ENCODE peak calls at places on chromosomes 13 and 19, in nine cellular contexts. O is ascending aorta; P is activated CD8-positive, alpha-beta memory T cell treated with anti-CD3 and anti-CD28 coated beads, Interleukin-2, amount 50 U/mL, for 4 hours; Y is activated CD4-positive, alpha-beta T cell treated with anti-CD3 and anti-CD28 coated beads, Interleukin-2, amount 50 U/mL, for 24 hours; T is neural progenitor cell; Z is activated gamma-delta T cell treated with Interleukin-2 at 50 U/mL for 16 hours; A is dorsolateral prefrontal cortex; N is G401; Q is HEK293T. R is an unnamed sample.

GRCh38 chr13:114128624-114129522 is 3.5 kb downstream of the RASA3 start:
- DNase-seq in T (no peak), O (peak; percentile 90), N (no peak), P (peak; percentile 94), A (no peak), Q (no peak), Y (peak; percentile 73), Z (peak; percentile 88), R (no peak)

GRCh38 chr19:21084343-21084742 is 2.3 kb downstream of the ZNF714 start:
- DNase-seq in N (no peak), Z (no peak), O (no peak), A (no peak), Y (no peak), P (no peak), T (no peak), Q (no peak), R (no peak)

GRCh38 chr13:65914707-65915106 is 1315.4 kb downstream of the PCDH9 start:
- DNase-seq in T (no peak), N (no peak), Q (no peak), O (no peak), Y (no peak), A (no peak), P (no peak), Z (no peak), R (no peak)

GRCh38 chr13:99199541-99200432 is 867 bp upstream of the UBAC2 start:
- DNase-seq in Q (peak; percentile 19), A (peak; percentile 31), P (no peak), O (peak; percentile 75), Y (no peak), N (no peak), T (no peak), Z (no peak), R (no peak)

GRCh38 chr13:80037505-80037888 is 303.4 kb downstream of the SPRY2 start:
- DNase-seq in N (no peak), O (no peak), Z (no peak), P (no peak), Y (no peak), T (no peak), A (peak; percentile 40), Q (no peak), R (no peak)

GRCh38 chr19:7391218-7391670 is 42.5 kb downstream of the ARHGEF18 start:
- DNase-seq in P (no peak), O (no peak), N (no peak), Y (no peak), Q (no peak), A (no peak), Z (no peak), T (no peak), R (no peak)

GRCh38 chr19:49331616-49332055 is 3.6 kb upstream of the CD37 start:
- DNase-seq in Q (peak; percentile 70), N (peak; percentile 55), Y (peak; percentile 26), O (peak; percentile 62), A (peak; percentile 74), P (peak; percentile 47), T (peak; percentile 64), Z (peak; percentile 31), R (no peak)

GRCh38 chr13:49400755-49401659 is 42.9 kb downstream of the CAB39L start:
- DNase-seq in Q (no peak), O (peak; percentile 66), Z (no peak), N (peak; percentile 58), A (peak; percentile 32), Y (no peak), P (no peak), T (peak; percentile 22), R (no peak)

GRCh38 chr13:80235559-80236296 is 105.2 kb downstream of the SPRY2 start:
- DNase-seq in N (peak; percentile 80), Y (no peak), A (no peak), O (no peak), Q (peak; percentile 43), T (no peak), Z (no peak), P (no peak), R (no peak)

GRCh38 chr19:33722456-33723239 is 74.0 kb upstream of the KCTD15 start:
- DNase-seq in T (no peak), Z (no peak), N (no peak), P (no peak), A (peak; percentile 14), O (no peak), Q (no peak), Y (no peak), R (no peak)

GRCh38 chr13:33284016-33284415 is 1.5 kb downstream of the STARD13 start:
- DNase-seq in A (no peak), Q (no peak), Z (no peak), N (no peak), P (no peak), T (no peak), O (no peak), Y (no peak), R (no peak)

GRCh38 chr19:45130888-45131615 is 29.7 kb downstream of the NKPD1 start:
- DNase-seq in Q (no peak), O (no peak), P (no peak), A (peak; percentile 78), Z (no peak), Y (no peak), N (no peak), T (peak; percentile 43), R (no peak)

GRCh38 chr19:31096930-31097329 is 252.3 kb downstream of the TSHZ3 start:
- DNase-seq in T (no peak), Z (no peak), O (no peak), N (no peak), Y (no peak), Q (no peak), A (no peak), P (no peak), R (no peak)

GRCh38 chr19:18840288-18841260 is 8.8 kb downstream of the UPF1 start:
- DNase-seq in O (no peak), Z (no peak), Q (no peak), A (no peak), N (peak; percentile 52), T (no peak), P (no peak), Y (no peak), R (no peak)

GRCh38 chr13:37406031-37406430 is 192.5 kb downstream of the POSTN start:
- DNase-seq in Z (no peak), A (no peak), O (no peak), N (no peak), Y (no peak), T (no peak), Q (no peak), P (no peak), R (no peak)

GRCh38 chr13:34926513-34926912 is 15.6 kb upstream of the NBEA start:
- DNase-seq in A (no peak), T (peak; percentile 61), Z (no peak), Y (no peak), Q (no peak), O (no peak), P (no peak), N (no peak), R (no peak)

GRCh38 chr13:70203661-70204229 is 95.5 kb upstream of the KLHL1 start:
- DNase-seq in T (peak; percentile 23), A (no peak), N (no peak), Q (no peak), Y (no peak), P (no peak), O (no peak), Z (no peak), R (no peak)